ENCODE peak calls at places on chromosomes 11 and 22, in five cellular contexts. U is thyroid gland; Q is CD4-positive, alpha-beta memory T cell; L is GM23338; H is fibroblast of lung. A is an unnamed sample.

GRCh38 chr22:24727218-24727851 is 47.2 kb downstream of the PIWIL3 start:
- DNase-seq in H (peak), L (no peak), Q (no peak), U (peak), A (no peak)

GRCh38 chr11:103051986-103052385 is 40.0 kb downstream of the DCUN1D5 start:
- DNase-seq in H (no peak), Q (no peak), U (no peak), L (no peak), A (no peak)

GRCh38 chr11:18054511-18055103 is 8.5 kb upstream of the TPH1 start:
- DNase-seq in H (no peak), Q (no peak), L (peak), U (no peak), A (no peak)

GRCh38 chr11:72591785-72592490 is 82.3 kb downstream of the PDE2A start:
- DNase-seq in U (no peak), L (no peak), Q (peak), H (no peak), A (peak)

GRCh38 chr11:116948375-116948774 is 111.0 kb upstream of the APOA1 start:
- DNase-seq in U (no peak), H (no peak), L (no peak), Q (no peak), A (no peak)

GRCh38 chr22:46047841-46048595 is 71.1 kb upstream of the WNT7B start:
- DNase-seq in L (no peak), Q (no peak), U (no peak), H (no peak), A (no peak)

GRCh38 chr11:69101100-69101791 is 52.5 kb downstream of the TPCN2 start:
- DNase-seq in Q (peak), H (peak), U (peak), L (peak), A (peak)

GRCh38 chr11:70080763-70081162 is 2.6 kb downstream of the ANO1 start:
- DNase-seq in H (no peak), Q (no peak), L (no peak), U (no peak), A (no peak)

GRCh38 chr11:129998107-129998506 is 4.5 kb downstream of the PRDM10 start:
- DNase-seq in Q (no peak), L (no peak), U (no peak), H (no peak), A (no peak)

GRCh38 chr11:124799384-124800225 is 601 bp downstream of the MSANTD2 start:
- DNase-seq in Q (peak), L (peak), U (peak), H (peak), A (peak)

GRCh38 chr11:59550368-59550841 is 39.1 kb downstream of the OR4D9 start:
- DNase-seq in H (peak), Q (peak), L (peak), U (peak), A (peak)

GRCh38 chr11:67265633-67266423 is 445 bp upstream of the GRK2 start:
- DNase-seq in H (peak), L (peak), U (peak), Q (peak), A (peak)

GRCh38 chr11:14357843-14358728 is 897 bp downstream of the RRAS2 start:
- DNase-seq in L (peak), U (peak), Q (peak), H (peak), A (peak)

GRCh38 chr11:68146704-68147474 is 25.7 kb upstream of the CHKA start:
- DNase-seq in Q (no peak), H (peak), U (peak), L (no peak), A (no peak)

GRCh38 chr22:35506259-35506570 is 34.4 kb upstream of the RASD2 start:
- DNase-seq in L (no peak), Q (no peak), U (no peak), H (peak), A (no peak)

GRCh38 chr22:46516638-46517037 is 20.8 kb downstream of the CELSR1 start:
- DNase-seq in L (no peak), H (no peak), U (no peak), Q (no peak), A (no peak)

GRCh38 chr11:43316451-43316850 is 4.7 kb downstream of the API5 start:
- DNase-seq in L (no peak), H (no peak), Q (peak), U (no peak), A (no peak)

GRCh38 chr11:35602979-35603378 is 15.3 kb upstream of the FJX1 start:
- DNase-seq in U (no peak), L (no peak), Q (no peak), H (no peak), A (no peak)

GRCh38 chr11:35594680-35595079 is 23.6 kb upstream of the FJX1 start:
- DNase-seq in L (no peak), Q (no peak), U (no peak), H (no peak), A (no peak)

GRCh38 chr11:35602160-35602793 is 16.0 kb upstream of the FJX1 start:
- DNase-seq in U (no peak), Q (no peak), L (no peak), H (no peak), A (no peak)

GRCh38 chr11:35600439-35600838 is 17.8 kb upstream of the FJX1 start:
- DNase-seq in U (no peak), L (no peak), Q (no peak), H (no peak), A (no peak)

DNA sequence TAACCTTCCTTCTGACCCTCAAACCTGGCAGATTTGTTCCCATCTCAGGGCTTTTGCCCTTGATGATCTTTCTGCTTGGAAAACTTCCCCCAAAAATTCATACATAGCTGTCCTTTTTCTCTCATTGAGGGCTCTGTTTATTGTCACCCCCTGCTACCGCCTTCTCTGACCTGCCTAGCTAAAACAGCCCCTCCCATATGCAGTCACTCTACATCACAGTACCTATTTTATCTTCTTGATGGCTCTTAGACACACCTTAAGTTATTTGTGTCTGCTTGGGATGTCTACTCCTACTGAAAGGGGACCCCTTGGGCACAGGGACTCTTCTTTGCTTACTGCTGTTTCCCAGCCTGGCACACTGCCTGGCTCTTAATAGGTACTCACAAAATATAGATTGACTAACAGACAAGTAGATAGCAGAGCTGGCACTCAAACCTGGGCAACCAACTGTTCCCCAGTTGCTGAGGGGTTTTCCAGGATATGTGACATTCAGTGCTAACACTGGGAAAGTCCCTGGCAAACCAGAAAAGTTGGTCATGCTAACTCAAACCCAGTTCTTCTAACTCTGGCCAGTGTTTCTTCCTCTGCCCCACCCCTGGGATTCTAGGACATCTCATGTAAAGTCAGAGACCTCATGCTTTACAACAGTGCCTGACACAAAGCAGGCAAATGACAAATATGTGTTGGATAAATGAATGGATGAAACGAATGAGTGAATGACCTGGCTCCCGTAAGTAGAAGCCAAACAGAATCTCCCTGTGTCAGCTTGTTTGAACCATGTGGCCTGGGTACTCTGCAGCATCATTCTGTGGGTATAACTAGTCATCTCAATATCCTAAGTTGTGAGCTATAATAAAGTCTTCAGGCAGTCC is 19.8 kb upstream of the FJX1 start:
- DNase-seq in L (no peak), Q (no peak), H (no peak), U (no peak), A (no peak)
- H3K27ac ChIP-seq in L (no peak), Q (no peak), H (no peak), U (no peak), A (no peak)

GRCh38 chr11:12222099-12222751 is 111.8 kb downstream of the MICAL2 start:
- DNase-seq in Q (no peak), H (peak), U (no peak), L (no peak), A (no peak)
- H3K27ac ChIP-seq in Q (peak), H (peak), U (no peak), L (no peak), A (no peak)

GRCh38 chr11:35141538-35141937 is 2.6 kb downstream of the CD44 start:
- DNase-seq in H (no peak), L (no peak), Q (peak), U (peak), A (no peak)
- H3K27ac ChIP-seq in H (peak), L (no peak), Q (peak), U (peak), A (peak)

DNA sequence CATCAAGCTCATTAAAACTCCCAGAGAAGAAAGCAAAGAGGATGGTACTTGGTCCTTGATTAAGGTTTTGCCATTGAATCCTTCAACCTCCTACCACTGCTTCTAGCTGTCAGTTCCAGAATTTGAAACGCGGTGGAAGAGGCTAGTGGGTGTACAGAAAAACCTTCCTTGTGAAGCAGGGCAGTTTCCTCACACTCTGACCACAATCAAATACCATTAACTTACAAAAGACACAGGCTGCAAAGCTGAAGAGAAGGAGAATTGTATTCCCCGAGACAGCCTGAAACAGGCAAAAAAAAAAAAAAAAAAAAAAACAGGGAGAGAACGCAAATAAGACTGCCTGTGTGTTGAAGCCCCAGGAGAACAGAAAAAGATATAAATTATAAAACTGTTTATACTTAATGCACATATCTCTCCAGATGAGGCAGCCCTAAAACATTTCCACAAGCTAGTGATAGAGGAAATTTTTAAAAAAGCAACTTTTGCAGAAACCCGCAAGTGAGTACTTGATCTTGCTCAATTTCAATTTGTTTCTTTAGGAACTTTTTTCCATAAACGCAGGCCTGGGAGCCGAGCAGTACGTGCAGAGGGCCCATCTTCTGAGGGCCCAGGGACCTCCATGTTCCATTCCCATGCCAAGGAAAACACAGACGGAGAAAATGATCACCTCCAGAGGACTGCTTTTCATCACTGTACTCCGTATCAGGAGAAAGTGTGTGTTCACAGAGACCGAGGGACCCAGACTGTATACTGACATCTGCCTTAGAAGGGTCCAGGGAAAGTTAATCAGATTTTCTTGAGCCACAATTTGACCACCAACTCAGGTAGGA is 218.7 kb upstream of the BLID start:
- DNase-seq in L (no peak), Q (no peak), U (no peak), H (peak), A (no peak)
- H3K27ac ChIP-seq in L (no peak), Q (no peak), U (peak), H (no peak), A (no peak)

GRCh38 chr22:19844423-19845368 is 10.0 kb downstream of the GNB1L start:
- DNase-seq in H (no peak), U (peak), L (no peak), Q (no peak), A (no peak)
- H3K27ac ChIP-seq in H (no peak), U (peak), L (no peak), Q (peak), A (no peak)

GRCh38 chr11:118226781-118227180 is 2.0 kb upstream of the JAML start:
- DNase-seq in L (no peak), H (no peak), Q (no peak), U (no peak), A (no peak)
- H3K27ac ChIP-seq in L (no peak), H (no peak), Q (peak), U (no peak), A (peak)

GRCh38 chr22:22772396-22772795 is 115.2 kb upstream of the IGLL5 start:
- DNase-seq in U (no peak), L (peak), H (no peak), Q (no peak), A (no peak)
- H3K27ac ChIP-seq in U (no peak), L (no peak), H (no peak), Q (no peak), A (no peak)

GRCh38 chr11:94184861-94185260 is 56.2 kb downstream of the PANX1 start:
- DNase-seq in L (no peak), U (peak), H (no peak), Q (no peak), A (no peak)
- H3K27ac ChIP-seq in L (no peak), U (peak), H (no peak), Q (no peak), A (no peak)

DNA sequence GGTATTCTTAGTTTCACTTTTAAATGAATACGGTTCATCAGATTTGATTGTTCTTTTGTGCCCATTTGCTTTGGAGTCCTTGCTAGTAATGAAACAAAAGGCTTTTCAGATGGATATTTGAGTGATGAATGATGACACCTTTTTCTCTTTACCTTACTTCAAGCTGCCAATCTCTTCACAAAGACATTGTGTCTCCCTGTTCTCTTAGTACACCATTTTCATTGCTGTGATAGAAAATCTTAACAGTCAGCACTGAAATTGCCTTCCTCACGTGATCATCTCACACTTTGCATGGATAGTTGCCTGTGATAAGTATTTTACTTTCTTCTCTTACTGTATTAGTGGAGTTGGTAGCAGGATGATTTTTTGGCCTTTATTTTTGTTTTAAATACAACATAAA is 396.6 kb downstream of the NELL1 start:
- DNase-seq in H (no peak), U (no peak), Q (no peak), L (peak), A (no peak)
- H3K27ac ChIP-seq in H (no peak), U (no peak), Q (no peak), L (no peak), A (no peak)

DNA sequence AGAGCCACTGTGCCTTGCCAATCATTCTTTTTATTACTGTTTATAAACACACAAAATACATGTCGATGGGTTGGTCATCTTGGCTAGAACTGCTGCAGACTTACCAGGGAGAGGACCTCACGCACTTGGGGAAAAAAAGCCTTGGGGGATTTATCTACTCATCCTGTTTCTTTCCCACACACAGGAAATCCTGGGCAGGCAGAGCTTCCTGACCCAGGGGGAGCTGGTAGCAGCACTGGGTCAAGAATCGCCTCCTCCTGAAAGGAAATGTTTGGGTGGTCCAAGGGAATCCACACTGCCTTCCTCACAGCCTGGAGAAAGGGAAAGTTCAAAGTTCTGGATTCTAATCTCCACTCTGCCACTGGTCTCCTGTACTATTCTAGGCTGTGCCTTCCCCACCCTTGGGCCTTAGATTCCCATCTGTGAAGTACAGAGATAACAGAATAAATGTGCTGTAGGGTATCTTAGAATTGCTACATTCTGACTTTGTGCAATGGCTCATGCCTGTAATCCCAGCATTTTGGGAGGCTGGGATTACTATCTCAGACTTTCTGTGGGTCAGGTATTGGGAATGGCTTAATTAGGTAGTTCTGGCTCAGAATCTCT is 31.2 kb upstream of the SMTN start:
- DNase-seq in Q (no peak), L (no peak), H (no peak), U (no peak), A (no peak)
- H3K27ac ChIP-seq in Q (no peak), L (no peak), H (no peak), U (no peak), A (no peak)

A was measured in CD4-positive, alpha-beta T cell.